ENCODE peak calls at places on chromosomes 6 and 20, in nine cellular contexts. O is GM23338, M is astrocyte, U is PC-3, V is MM.1S, G is hepatocyte, Y is fibroblast of lung, A is mesenchymal stem cell, B is A549. F is an unnamed sample.

GRCh38 chr6:46090115-46091079 is 39.4 kb upstream of the ENPP4 start:
- DNase-seq in Y (peak), M (peak), B (peak), V (peak), O (peak), G (peak), U (peak), A (peak), F (peak)

GRCh38 chr20:60270341-60270740 is 312.1 kb downstream of the CDH26 start:
- DNase-seq in A (no peak), U (no peak), Y (no peak), M (no peak), O (no peak), B (no peak), V (no peak), G (no peak), F (no peak)

GRCh38 chr6:52712136-52712535 is 41.2 kb downstream of the TMEM14A start:
- DNase-seq in V (no peak), O (no peak), U (peak), Y (no peak), A (no peak), M (no peak), G (no peak), B (no peak), F (no peak)

GRCh38 chr20:62916703-62917476 is 9.4 kb downstream of the DIDO1 start:
- DNase-seq in O (no peak), Y (no peak), M (no peak), U (no peak), B (no peak), V (no peak), G (no peak), A (no peak), F (no peak)

GRCh38 chr20:48393311-48393685 is 434.5 kb downstream of the PREX1 start:
- DNase-seq in A (no peak), M (no peak), Y (no peak), O (no peak), B (no peak), U (no peak), V (no peak), G (no peak), F (no peak)

GRCh38 chr20:37849169-37849568 is 53.8 kb upstream of the VSTM2L start:
- DNase-seq in B (no peak), M (no peak), O (no peak), V (no peak), Y (no peak), U (no peak), G (no peak), A (no peak), F (no peak)

GRCh38 chr6:54992789-54993188 is 146.2 kb downstream of the FAM83B start:
- DNase-seq in M (no peak), V (peak), Y (no peak), G (no peak), U (no peak), B (peak), A (no peak), O (peak), F (peak)

GRCh38 chr20:2880650-2881049 is 7.4 kb downstream of the PTPRA start:
- DNase-seq in A (no peak), U (no peak), V (no peak), O (no peak), B (no peak), G (no peak), Y (no peak), M (no peak), F (no peak)

GRCh38 chr20:58634121-58634817 is 16.8 kb upstream of the STX16 start:
- DNase-seq in M (peak), U (no peak), B (no peak), Y (peak), G (no peak), O (no peak), V (no peak), A (peak), F (no peak)

GRCh38 chr6:21608610-21609009 is 15.1 kb downstream of the SOX4 start:
- DNase-seq in U (no peak), V (no peak), B (no peak), G (no peak), O (no peak), Y (no peak), M (no peak), A (no peak), F (no peak)

GRCh38 chr20:35838213-35838612 is 66.4 kb downstream of the PHF20 start:
- DNase-seq in U (no peak), Y (no peak), B (no peak), V (no peak), A (no peak), M (no peak), G (no peak), O (peak), F (no peak)

GRCh38 chr6:169164451-169164850 is 89.2 kb downstream of the THBS2 start:
- DNase-seq in Y (no peak), G (no peak), V (no peak), O (no peak), M (no peak), A (no peak), U (no peak), B (no peak), F (no peak)

GRCh38 chr6:18260448-18261106 is 3.8 kb downstream of the DEK start:
- DNase-seq in G (no peak), A (peak), Y (peak), V (peak), B (no peak), U (peak), O (no peak), M (peak), F (peak)

GRCh38 chr20:41654884-41655283 is 36.7 kb upstream of the CHD6 start:
- DNase-seq in O (peak), G (peak), B (no peak), A (peak), Y (peak), M (no peak), U (peak), V (no peak), F (no peak)

GRCh38 chr20:58677808-58678207 is 14.8 kb upstream of the NPEPL1 start:
- DNase-seq in G (no peak), B (no peak), A (no peak), Y (no peak), V (no peak), U (no peak), M (no peak), O (no peak), F (no peak)

GRCh38 chr6:105600342-105601293 is 197.7 kb upstream of the PREP start:
- DNase-seq in V (no peak), G (no peak), O (peak), M (peak), B (peak), Y (peak), U (peak), A (peak), F (no peak)

GRCh38 chr20:63495771-63496403 is 3.0 kb downstream of the EEF1A2 start:
- DNase-seq in G (peak), Y (peak), V (peak), M (no peak), U (peak), A (peak), B (peak), O (peak), F (peak)

GRCh38 chr6:674956-675355 is 18.0 kb downstream of the EXOC2 start:
- DNase-seq in A (no peak), O (peak), M (no peak), B (no peak), G (no peak), U (no peak), V (no peak), Y (no peak), F (no peak)

GRCh38 chr20:10217517-10218410 is 866 bp upstream of the SNAP25 start:
- DNase-seq in Y (peak), U (no peak), V (no peak), M (peak), O (peak), G (peak), A (peak), B (peak), F (no peak)

GRCh38 chr6:97771356-97771755 is 488.3 kb upstream of the MMS22L start:
- DNase-seq in V (no peak), G (no peak), Y (no peak), B (no peak), O (peak), M (no peak), U (no peak), A (no peak), F (no peak)

GRCh38 chr6:89951574-89952360 is 57.5 kb downstream of the GJA10 start:
- DNase-seq in B (no peak), M (peak), V (no peak), O (peak), G (peak), Y (peak), U (peak), A (no peak), F (no peak)

GRCh38 chr20:40773376-40773775 is 84.3 kb upstream of the MAFB start:
- DNase-seq in O (no peak), G (no peak), U (no peak), V (no peak), M (no peak), B (no peak), Y (no peak), A (no peak), F (no peak)

GRCh38 chr6:137740967-137741761 is 125.9 kb upstream of the TNFAIP3 start:
- DNase-seq in V (no peak), B (no peak), A (no peak), O (peak), G (no peak), Y (no peak), M (no peak), U (no peak), F (no peak)

GRCh38 chr20:53757472-53757913 is 163.9 kb upstream of the ZNF217 start:
- DNase-seq in U (peak), G (no peak), A (no peak), O (no peak), M (no peak), V (no peak), Y (no peak), B (no peak), F (no peak)

GRCh38 chr20:45343867-45344721 is 4.1 kb downstream of the SDC4 start:
- DNase-seq in U (peak), G (peak), A (peak), Y (peak), O (no peak), B (peak), V (no peak), M (peak), F (no peak)
- H3K4me3 ChIP-seq in U (peak), G (peak), A (peak), Y (peak), O (peak), B (peak), V (no peak), M (peak), F (no peak)

GRCh38 chr6:166828397-166829002 is 127.8 kb downstream of the RNASET2 start:
- DNase-seq in A (no peak), Y (no peak), U (no peak), M (no peak), G (no peak), B (no peak), O (no peak), V (no peak), F (no peak)

GRCh38 chr6:166834049-166834448 is 122.3 kb downstream of the RNASET2 start:
- DNase-seq in B (no peak), G (no peak), V (no peak), Y (no peak), M (no peak), U (no peak), A (no peak), O (no peak), F (no peak)

GRCh38 chr6:166826264-166826663 is 130.1 kb downstream of the RNASET2 start:
- DNase-seq in M (no peak), A (no peak), B (no peak), Y (no peak), O (no peak), G (no peak), V (no peak), U (no peak), F (no peak)

GRCh38 chr6:166830185-166830890 is 126.0 kb downstream of the RNASET2 start:
- DNase-seq in U (no peak), A (no peak), Y (no peak), O (no peak), M (no peak), B (no peak), V (no peak), G (no peak), F (no peak)

DNA sequence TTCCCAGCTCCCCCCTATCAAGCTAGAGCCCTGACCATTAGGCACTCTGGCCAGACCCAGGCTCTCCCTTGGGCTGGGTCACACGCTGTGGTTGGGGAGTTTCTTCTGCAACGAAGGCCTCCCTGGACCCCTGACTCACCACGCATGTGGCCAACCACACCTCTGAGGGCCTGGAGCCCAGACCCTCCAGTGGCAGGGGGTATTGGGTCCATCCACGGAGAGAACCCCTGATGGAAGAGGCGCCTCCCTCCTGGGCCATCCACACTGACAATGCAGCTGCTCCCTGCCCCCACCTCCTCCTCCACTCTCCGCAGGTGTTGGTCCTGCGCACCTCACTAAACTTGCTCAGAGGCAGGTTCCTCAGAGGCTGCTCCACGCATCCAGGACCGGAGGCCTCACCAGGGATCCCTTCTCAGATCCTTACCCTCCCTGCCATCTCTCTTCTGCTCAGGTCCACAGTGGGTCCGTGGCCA is 125.4 kb downstream of the RNASET2 start:
- DNase-seq in O (no peak), G (no peak), Y (no peak), B (no peak), V (no peak), U (no peak), M (no peak), A (no peak), F (no peak)
- H3K4me2 ChIP-seq in O (no peak), G (no peak), Y (no peak), B (no peak), V (no peak), U (no peak), M (no peak), A (no peak), F (no peak)

GRCh38 chr6:77467038-77467437 is 3.7 kb upstream of the HTR1B start:
- DNase-seq in V (no peak), U (peak), Y (peak), O (peak), G (peak), B (no peak), M (peak), A (peak), F (no peak)
- H3K4me3 ChIP-seq in V (peak), U (no peak), Y (no peak), O (peak), G (peak), B (no peak), M (peak), A (peak), F (no peak)

GRCh38 chr6:149962461-149963211 is 1.1 kb upstream of the ULBP1 start:
- DNase-seq in A (no peak), U (no peak), M (no peak), Y (no peak), V (no peak), O (no peak), G (no peak), B (no peak), F (no peak)
- H3K4me2 ChIP-seq in A (no peak), U (peak), M (peak), Y (no peak), V (peak), O (peak), G (peak), B (peak), F (peak)

GRCh38 chr6:79781916-79782315 is 150.8 kb downstream of the SH3BGRL2 start:
- DNase-seq in Y (no peak), O (no peak), B (no peak), G (no peak), U (no peak), M (no peak), V (no peak), A (no peak), F (no peak)

GRCh38 chr6:79782775-79783174 is 151.6 kb downstream of the SH3BGRL2 start:
- DNase-seq in O (no peak), B (no peak), V (no peak), A (no peak), M (no peak), G (no peak), U (no peak), Y (no peak), F (no peak)

GRCh38 chr6:79778794-79779193 is 147.7 kb downstream of the SH3BGRL2 start:
- DNase-seq in M (no peak), G (no peak), Y (no peak), B (no peak), U (no peak), O (no peak), A (no peak), V (no peak), F (no peak)

GRCh38 chr6:79775222-79775621 is 144.1 kb downstream of the SH3BGRL2 start:
- DNase-seq in A (no peak), U (no peak), Y (no peak), V (no peak), G (no peak), M (no peak), O (no peak), B (no peak), F (no peak)

GRCh38 chr6:79777713-79778579 is 146.8 kb downstream of the SH3BGRL2 start:
- DNase-seq in V (peak), Y (peak), G (peak), A (peak), M (peak), U (peak), O (peak), B (peak), F (peak)
- H3K4me3 ChIP-seq in V (peak), Y (peak), G (peak), A (peak), M (peak), U (peak), O (peak), B (peak), F (peak)

GRCh38 chr6:2958802-2959201 is 12.6 kb downstream of the SERPINB6 start:
- DNase-seq in O (no peak), G (no peak), B (no peak), Y (no peak), M (no peak), U (no peak), A (no peak), V (no peak), F (no peak)
- H3K4me2 ChIP-seq in O (no peak), G (no peak), B (no peak), Y (no peak), M (no peak), U (no peak), A (no peak), V (no peak), F (no peak)

DNA sequence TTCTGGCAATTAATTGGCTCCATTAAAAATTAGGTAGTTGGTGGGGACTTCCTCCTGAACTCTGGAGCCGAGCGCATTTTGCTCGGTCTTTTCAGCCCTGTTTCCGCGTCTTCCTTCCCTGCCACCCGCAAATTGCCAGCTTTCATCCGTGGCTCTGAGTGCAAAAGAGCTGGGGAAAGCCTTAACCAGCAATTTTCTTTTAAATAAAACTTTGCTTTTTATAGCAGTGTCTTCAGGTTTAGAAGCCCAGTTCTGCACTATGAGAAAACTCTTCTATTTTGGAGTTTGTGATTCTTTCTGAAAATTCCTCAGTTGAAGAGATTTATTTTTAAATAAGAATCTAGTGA is 671 bp downstream of the KCTD20 start:
- DNase-seq in G (no peak), U (no peak), O (no peak), A (no peak), B (no peak), V (peak), Y (peak), M (no peak), F (no peak)
- H3K4me3 ChIP-seq in G (peak), U (peak), O (peak), A (peak), B (peak), V (peak), Y (peak), M (peak), F (peak)

GRCh38 chr20:56223352-56223751 is 25.2 kb upstream of the MC3R start:
- DNase-seq in G (no peak), M (no peak), B (no peak), U (no peak), Y (no peak), O (no peak), V (no peak), A (no peak), F (no peak)
- H3K4me2 ChIP-seq in G (no peak), M (no peak), B (no peak), U (no peak), Y (no peak), O (no peak), V (no peak), A (no peak), F (no peak)

GRCh38 chr20:434221-434620 is 26.1 kb downstream of the RBCK1 start:
- DNase-seq in B (no peak), M (no peak), U (no peak), Y (no peak), A (no peak), V (no peak), O (peak), G (no peak), F (no peak)
- H3K4me3 ChIP-seq in B (no peak), M (no peak), U (no peak), Y (no peak), A (no peak), V (no peak), O (no peak), G (no peak), F (no peak)

F was measured in OCI-LY7.